ENCODE peak calls at places on chromosomes 12 and 14, in ten cellular contexts. T is PC-3, S is mammary epithelial cell, K is HepG2, Y is kidney, Z is ovary, J is uterus, X is gastrocnemius medialis, I is mucosa of descending colon, B is upper lobe of right lung. H is an unnamed sample. For H3K4me1, the result is how much of the 10 kb centered on the place peaks cover.

GRCh38 chr12:39161686-39162085 is 256.3 kb upstream of the CPNE8 start:
- DNase-seq in K (no peak), S (no peak), I (no peak), X (no peak), J (no peak), B (no peak), T (no peak), Y (no peak), Z (no peak), H (no peak)

GRCh38 chr12:19783547-19784444 is 344.5 kb downstream of the AEBP2 start:
- DNase-seq in B (no peak), T (no peak), Y (peak), I (no peak), X (no peak), S (no peak), K (no peak), J (no peak), Z (no peak), H (no peak)

GRCh38 chr12:30965613-30965985 is 39.1 kb downstream of the TSPAN11 start:
- DNase-seq in Y (peak), J (no peak), S (no peak), T (peak), B (no peak), K (peak), Z (no peak), X (no peak), I (no peak), H (no peak)

GRCh38 chr14:24612186-24612585 is 2.7 kb upstream of the GZMH start:
- DNase-seq in X (no peak), Y (no peak), J (no peak), K (peak), T (no peak), I (no peak), B (no peak), S (peak), Z (no peak), H (peak)

GRCh38 chr12:34345801-34346200 is 323.5 kb downstream of the ALG10 start:
- DNase-seq in T (peak), J (no peak), Y (no peak), B (no peak), I (no peak), X (no peak), K (no peak), S (no peak), Z (no peak), H (no peak)

GRCh38 chr12:26092706-26093105 is 32.1 kb downstream of the BHLHE41 start:
- DNase-seq in B (no peak), Z (no peak), I (no peak), Y (no peak), T (no peak), K (no peak), X (no peak), J (no peak), S (no peak), H (no peak)

GRCh38 chr14:44803239-44803905 is 158.4 kb downstream of the KLHL28 start:
- DNase-seq in J (no peak), Z (no peak), B (no peak), S (peak), T (peak), K (peak), Y (no peak), I (no peak), X (no peak), H (peak)

GRCh38 chr14:56057071-56057865 is 60.9 kb upstream of the PELI2 start:
- DNase-seq in T (no peak), S (no peak), Y (no peak), B (no peak), J (no peak), Z (no peak), X (no peak), I (no peak), K (no peak), H (no peak)

GRCh38 chr14:36661506-36662257 is at the start of gene PAX9:
- DNase-seq in K (peak), Y (peak), J (no peak), Z (peak), T (peak), X (peak), B (peak), I (peak), S (peak), H (peak)

GRCh38 chr14:65709576-65709975 is 297.0 kb downstream of the FUT8 start:
- DNase-seq in S (no peak), X (no peak), B (no peak), K (no peak), Z (no peak), I (no peak), T (no peak), Y (no peak), J (no peak), H (no peak)

GRCh38 chr12:114480309-114481199 is 74.6 kb upstream of the TBX5 start:
- DNase-seq in X (no peak), J (no peak), I (no peak), T (no peak), Y (no peak), Z (no peak), K (no peak), S (peak), B (no peak), H (no peak)

GRCh38 chr14:71659165-71659564 is 273.1 kb upstream of the RGS6 start:
- DNase-seq in J (no peak), S (peak), X (no peak), I (no peak), K (peak), T (peak), Y (no peak), Z (no peak), B (no peak), H (peak)

GRCh38 chr12:9372202-9372601 is 164.0 kb upstream of the PZP start:
- DNase-seq in B (no peak), J (no peak), X (no peak), K (peak), I (no peak), Y (no peak), Z (no peak), S (peak), T (peak), H (no peak)

GRCh38 chr14:51432302-51432948 is 192.4 kb downstream of the TMX1 start:
- DNase-seq in I (no peak), Y (no peak), S (no peak), J (no peak), K (no peak), X (no peak), Z (no peak), B (no peak), T (no peak), H (no peak)

GRCh38 chr12:24742378-24742777 is 206.5 kb downstream of the BCAT1 start:
- DNase-seq in B (no peak), S (no peak), T (no peak), Y (no peak), K (no peak), J (no peak), X (peak), I (no peak), Z (no peak), H (no peak)

GRCh38 chr12:131795688-131796410 is 32.3 kb upstream of the MMP17 start:
- DNase-seq in T (no peak), X (no peak), B (peak), Z (no peak), I (no peak), S (peak), J (no peak), Y (no peak), K (no peak), H (peak)

GRCh38 chr12:85363382-85364190 is 83.6 kb downstream of the ALX1 start:
- DNase-seq in T (no peak), B (no peak), X (no peak), Y (no peak), I (no peak), J (no peak), S (no peak), Z (no peak), K (no peak), H (no peak)

GRCh38 chr12:84661732-84662326 is 250.8 kb downstream of the SLC6A15 start:
- DNase-seq in X (no peak), Z (no peak), I (no peak), T (peak), J (no peak), S (peak), B (no peak), K (no peak), Y (no peak), H (peak)

GRCh38 chr12:115866909-115867525 is 410.5 kb downstream of the MED13L start:
- DNase-seq in J (no peak), B (no peak), T (peak), S (no peak), Y (no peak), I (no peak), K (peak), X (no peak), Z (no peak), H (peak)

GRCh38 chr12:110693731-110694130 is 4.8 kb upstream of the HVCN1 start:
- DNase-seq in I (no peak), Z (no peak), J (no peak), Y (no peak), S (no peak), B (peak), T (no peak), X (no peak), K (no peak), H (no peak)

GRCh38 chr14:91415794-91416743 is 1.6 kb downstream of the CCDC88C start:
- DNase-seq in Z (no peak), K (no peak), X (no peak), Y (no peak), I (no peak), J (no peak), B (no peak), T (peak), S (no peak), H (peak)

GRCh38 chr12:94872671-94873367 is 130.7 kb downstream of the NDUFA12 start:
- DNase-seq in T (no peak), Z (peak), J (no peak), B (no peak), S (no peak), X (no peak), I (peak), Y (peak), K (no peak), H (no peak)

GRCh38 chr14:59283380-59283779 is 94.9 kb downstream of the DAAM1 start:
- DNase-seq in T (peak), B (no peak), S (peak), Z (no peak), J (no peak), X (no peak), I (no peak), K (peak), Y (no peak), H (no peak)

GRCh38 chr12:128767518-128767917 is 56.2 kb downstream of the SLC15A4 start:
- DNase-seq in T (no peak), K (no peak), Z (no peak), B (peak), X (no peak), J (no peak), S (no peak), I (no peak), Y (no peak), H (no peak)

GRCh38 chr14:89248430-89249295 is 168.4 kb downstream of the FOXN3 start:
- DNase-seq in T (no peak), K (no peak), Y (no peak), B (no peak), X (no peak), J (no peak), S (no peak), Z (no peak), I (no peak), H (no peak)

GRCh38 chr14:34213332-34213731 is 248.7 kb downstream of the SPTSSA start:
- DNase-seq in T (no peak), I (no peak), X (no peak), S (no peak), Y (no peak), J (no peak), Z (no peak), K (no peak), B (no peak), H (no peak)

GRCh38 chr12:131132118-131132892 is 178.6 kb downstream of the ADGRD1 start:
- DNase-seq in Y (peak), Z (peak), X (no peak), K (peak), B (peak), J (peak), S (no peak), T (peak), I (peak), H (no peak)

GRCh38 chr12:46005823-46006222 is 15.4 kb upstream of the SCAF11 start:
- DNase-seq in S (no peak), I (no peak), K (no peak), J (no peak), Z (no peak), B (no peak), X (no peak), T (no peak), Y (no peak), H (no peak)

GRCh38 chr12:46004715-46005114 is 14.3 kb upstream of the SCAF11 start:
- DNase-seq in I (no peak), Z (no peak), T (no peak), B (no peak), J (no peak), X (no peak), Y (no peak), S (no peak), K (no peak), H (no peak)

GRCh38 chr12:46005151-46005797 is 14.9 kb upstream of the SCAF11 start:
- DNase-seq in S (no peak), J (no peak), Y (no peak), I (no peak), K (no peak), Z (no peak), B (no peak), T (peak), X (no peak), H (no peak)
- TF ChIP-seq CTCF in S (peak), J (no peak), Y (no peak), I (no peak), K (no peak), Z (no peak), B (peak), T (peak), X (peak), H (peak)

GRCh38 chr12:3724096-3724805 is 28.7 kb downstream of the CRACR2A start:
- DNase-seq in B (no peak), S (no peak), I (no peak), Y (no peak), K (no peak), Z (no peak), T (no peak), J (no peak), X (no peak), H (no peak)

GRCh38 chr12:3725267-3726115 is 27.4 kb downstream of the CRACR2A start:
- DNase-seq in Z (no peak), Y (no peak), S (no peak), I (no peak), K (no peak), T (no peak), B (no peak), J (no peak), X (no peak), H (peak)

GRCh38 chr12:3720772-3721171 is 32.1 kb downstream of the CRACR2A start:
- DNase-seq in I (no peak), T (no peak), Z (no peak), S (no peak), X (no peak), K (no peak), J (no peak), B (no peak), Y (no peak), H (no peak)

GRCh38 chr12:3726455-3726854 is 26.5 kb downstream of the CRACR2A start:
- DNase-seq in B (no peak), J (no peak), K (no peak), Z (no peak), Y (no peak), X (no peak), S (no peak), T (no peak), I (no peak), H (no peak)

DNA sequence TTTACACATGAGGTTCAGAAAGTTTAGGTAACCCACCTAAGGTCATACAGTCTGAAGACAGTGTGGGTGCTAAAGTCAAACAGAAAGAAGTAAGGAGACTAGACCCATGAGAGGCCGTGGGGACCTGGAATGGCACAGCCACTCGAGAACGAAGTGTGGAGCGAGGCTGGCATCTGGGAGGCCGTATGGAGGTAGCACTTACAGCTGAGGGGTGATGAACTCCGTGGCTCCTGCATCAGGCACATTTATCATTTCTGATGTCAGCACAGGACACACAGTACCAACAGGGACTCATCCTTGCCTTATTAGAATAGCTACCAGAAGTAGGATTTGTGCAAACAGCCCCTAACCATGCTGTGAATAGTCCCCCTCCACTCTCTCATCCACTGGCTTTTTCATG is 30.5 kb downstream of the CRACR2A start:
- DNase-seq in Z (no peak), T (no peak), J (no peak), I (no peak), S (no peak), X (no peak), K (no peak), B (no peak), Y (no peak), H (no peak)
- H3K4me1 ChIP-seq in Z (under half), T (under half), J (under half), I (under half), S (under half), X (under half), K (under half), B (under half), Y (under half), H (under half)

GRCh38 chr12:6569312-6569711 is 1.2 kb upstream of the NOP2 start:
- DNase-seq in Y (no peak), I (no peak), J (no peak), B (no peak), X (no peak), Z (no peak), K (no peak), T (no peak), S (no peak), H (no peak)

GRCh38 chr12:6567824-6568617 is at the start of gene NOP2:
- DNase-seq in B (peak), J (peak), T (peak), S (peak), Y (peak), K (peak), X (peak), I (peak), Z (peak), H (peak)

GRCh38 chr12:6569786-6570185 is 1.7 kb upstream of the NOP2 start:
- DNase-seq in X (no peak), Z (no peak), T (no peak), K (no peak), Y (peak), B (no peak), I (no peak), S (no peak), J (no peak), H (no peak)

GRCh38 chr12:6573001-6573400 is 4.9 kb upstream of the NOP2 start:
- DNase-seq in Z (no peak), I (no peak), S (no peak), T (no peak), B (no peak), X (no peak), K (no peak), Y (no peak), J (no peak), H (no peak)

DNA sequence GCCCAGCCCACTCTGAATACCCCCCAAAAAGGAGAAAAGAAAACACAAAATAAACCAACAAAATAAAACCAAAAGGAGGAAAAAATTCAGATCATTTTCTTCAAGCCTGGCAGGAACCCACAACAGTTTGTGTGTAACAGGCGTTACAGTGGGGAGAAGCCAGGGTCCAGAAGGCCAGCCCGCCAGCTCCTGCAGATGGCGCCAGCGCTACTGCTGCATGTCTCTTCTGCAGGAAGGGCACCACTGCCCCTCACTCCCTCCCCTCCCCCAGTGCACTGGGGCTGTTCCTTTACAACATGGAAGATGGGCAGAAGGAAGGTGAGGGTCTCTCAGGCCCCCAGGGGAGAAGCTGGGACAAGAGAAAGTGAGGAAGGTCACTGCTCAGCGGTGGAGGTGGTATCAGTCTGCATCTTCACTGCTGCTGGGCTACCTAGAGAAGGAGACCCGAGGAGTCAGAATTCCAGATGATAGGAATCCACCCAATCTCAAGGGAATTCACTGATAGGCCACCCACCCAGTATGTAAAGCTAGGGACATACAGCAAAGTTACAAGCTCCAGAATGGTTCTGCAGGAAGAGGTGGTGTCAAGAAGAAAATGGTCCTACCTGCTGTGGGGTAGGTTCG is 2.3 kb upstream of the NOP2 start:
- DNase-seq in I (no peak), K (peak), J (peak), T (peak), Z (peak), X (no peak), B (peak), Y (no peak), S (no peak), H (no peak)
- TF ChIP-seq CTCF in I (peak), K (peak), J (no peak), T (peak), Z (no peak), X (peak), B (peak), Y (peak), S (no peak), H (peak)

GRCh38 chr14:73778736-73779135 is 64.6 kb upstream of the PNMA1 start:
- DNase-seq in J (no peak), Y (no peak), X (no peak), S (no peak), B (no peak), T (no peak), K (no peak), I (no peak), Z (no peak), H (no peak)
- H3K4me1 ChIP-seq in J (under half), Y (under half), X (half or more), S (under half), B (under half), T (under half), K (half or more), I (under half), Z (under half), H (under half)

GRCh38 chr12:47808574-47809380 is 10.9 kb downstream of the HDAC7 start:
- DNase-seq in X (no peak), S (peak), B (no peak), I (peak), K (no peak), Y (no peak), T (peak), Z (no peak), J (no peak), H (no peak)
- TF ChIP-seq CTCF in X (no peak), S (peak), B (no peak), I (no peak), K (no peak), Y (no peak), T (peak), Z (no peak), J (no peak), H (peak)

GRCh38 chr14:32477406-32477805 is 148.3 kb downstream of the AKAP6 start:
- DNase-seq in Y (no peak), X (no peak), T (no peak), J (no peak), S (no peak), B (no peak), K (no peak), I (no peak), Z (no peak), H (no peak)

GRCh38 chr14:32473476-32473875 is 144.4 kb downstream of the AKAP6 start:
- DNase-seq in Z (peak), J (peak), B (no peak), X (peak), K (peak), I (no peak), Y (peak), S (peak), T (peak), H (peak)

GRCh38 chr14:32478027-32478426 is 148.9 kb downstream of the AKAP6 start:
- DNase-seq in K (no peak), B (no peak), Y (no peak), T (peak), X (no peak), I (no peak), S (peak), J (no peak), Z (no peak), H (peak)

GRCh38 chr14:32472512-32473472 is 143.7 kb downstream of the AKAP6 start:
- DNase-seq in J (no peak), I (no peak), B (no peak), X (peak), K (peak), Y (no peak), S (peak), Z (no peak), T (peak), H (peak)

DNA sequence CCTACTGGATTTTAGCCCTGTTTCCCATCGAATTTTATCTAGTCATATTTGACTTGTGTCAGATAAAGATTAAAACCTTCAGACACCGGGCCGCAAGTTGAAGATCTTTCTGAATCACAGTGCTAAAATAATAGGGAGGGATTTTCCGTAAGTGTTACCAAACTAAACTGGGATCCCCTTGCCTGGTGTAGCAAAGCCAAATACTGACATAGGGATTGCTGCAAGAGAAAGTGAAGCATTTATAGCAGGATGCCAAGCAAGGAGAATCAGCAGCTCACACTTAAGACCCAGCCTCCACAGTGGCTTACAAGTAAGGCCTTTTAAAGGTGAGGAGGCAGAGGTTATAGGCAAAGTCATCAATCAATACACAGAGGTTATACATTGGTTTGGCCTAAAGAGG is 147.4 kb downstream of the AKAP6 start:
- DNase-seq in K (no peak), Y (no peak), S (no peak), Z (no peak), T (no peak), I (no peak), X (no peak), J (no peak), B (no peak), H (no peak)
- H3K4me1 ChIP-seq in K (under half), Y (under half), S (under half), Z (under half), T (under half), I (under half), X (under half), J (under half), B (under half), H (under half)